ENCODE peak calls at places on chromosomes 5 and 9, in eight cellular contexts. One of them, this sample, is unnamed.

GRCh38 chr9:133948571-133949485 is 43.3 kb downstream of the VAV2 start:
- DNase-seq in left ventricle myocardium inferior: peak
- DNase-seq in ovary: no peak
- DNase-seq in SK-N-SH: no peak
- DNase-seq in IMR-90: peak
- DNase-seq in tibial artery: no peak
- DNase-seq in mammary epithelial cell: no peak
- DNase-seq in fibroblast of villous mesenchyme: no peak
- DNase-seq in this sample: no peak

GRCh38 chr5:102754499-102755424 is at the start of gene PAM:
- DNase-seq in left ventricle myocardium inferior: peak
- DNase-seq in ovary: peak
- DNase-seq in mammary epithelial cell: peak
- DNase-seq in IMR-90: peak
- DNase-seq in fibroblast of villous mesenchyme: peak
- DNase-seq in SK-N-SH: peak
- DNase-seq in tibial artery: peak
- DNase-seq in this sample: peak

GRCh38 chr9:133118568-133118967 is 2.5 kb downstream of the RALGDS start:
- DNase-seq in mammary epithelial cell: no peak
- DNase-seq in ovary: no peak
- DNase-seq in IMR-90: no peak
- DNase-seq in left ventricle myocardium inferior: no peak
- DNase-seq in fibroblast of villous mesenchyme: no peak
- DNase-seq in tibial artery: no peak
- DNase-seq in SK-N-SH: no peak
- DNase-seq in this sample: no peak

GRCh38 chr9:107274096-107274495 is 9.0 kb upstream of the RAD23B start:
- DNase-seq in IMR-90: no peak
- DNase-seq in left ventricle myocardium inferior: no peak
- DNase-seq in ovary: no peak
- DNase-seq in mammary epithelial cell: no peak
- DNase-seq in tibial artery: no peak
- DNase-seq in fibroblast of villous mesenchyme: no peak
- DNase-seq in SK-N-SH: no peak
- DNase-seq in this sample: no peak

GRCh38 chr9:90547896-90548295 is 94.7 kb downstream of the DIRAS2 start:
- DNase-seq in mammary epithelial cell: peak
- DNase-seq in SK-N-SH: no peak
- DNase-seq in IMR-90: no peak
- DNase-seq in fibroblast of villous mesenchyme: no peak
- DNase-seq in left ventricle myocardium inferior: no peak
- DNase-seq in ovary: no peak
- DNase-seq in tibial artery: no peak
- DNase-seq in this sample: peak

GRCh38 chr9:69460002-69460401 is 135.0 kb downstream of the ENTREP1 start:
- DNase-seq in left ventricle myocardium inferior: no peak
- DNase-seq in mammary epithelial cell: no peak
- DNase-seq in tibial artery: no peak
- DNase-seq in SK-N-SH: no peak
- DNase-seq in IMR-90: no peak
- DNase-seq in ovary: no peak
- DNase-seq in fibroblast of villous mesenchyme: no peak
- DNase-seq in this sample: no peak

GRCh38 chr9:76926324-76926731 is 20.4 kb upstream of the PRUNE2 start:
- DNase-seq in left ventricle myocardium inferior: no peak
- DNase-seq in IMR-90: peak
- DNase-seq in mammary epithelial cell: peak
- DNase-seq in tibial artery: peak
- DNase-seq in SK-N-SH: no peak
- DNase-seq in fibroblast of villous mesenchyme: peak
- DNase-seq in ovary: no peak
- DNase-seq in this sample: peak

GRCh38 chr9:135096408-135096885 is 9.0 kb downstream of the OLFM1 start:
- DNase-seq in tibial artery: no peak
- DNase-seq in IMR-90: no peak
- DNase-seq in left ventricle myocardium inferior: no peak
- DNase-seq in fibroblast of villous mesenchyme: no peak
- DNase-seq in ovary: no peak
- DNase-seq in mammary epithelial cell: no peak
- DNase-seq in SK-N-SH: peak
- DNase-seq in this sample: no peak

GRCh38 chr5:135154197-135154596 is 120.2 kb upstream of the PITX1 start:
- DNase-seq in mammary epithelial cell: peak
- DNase-seq in IMR-90: peak
- DNase-seq in left ventricle myocardium inferior: no peak
- DNase-seq in SK-N-SH: no peak
- DNase-seq in tibial artery: no peak
- DNase-seq in ovary: no peak
- DNase-seq in fibroblast of villous mesenchyme: no peak
- DNase-seq in this sample: no peak

DNA sequence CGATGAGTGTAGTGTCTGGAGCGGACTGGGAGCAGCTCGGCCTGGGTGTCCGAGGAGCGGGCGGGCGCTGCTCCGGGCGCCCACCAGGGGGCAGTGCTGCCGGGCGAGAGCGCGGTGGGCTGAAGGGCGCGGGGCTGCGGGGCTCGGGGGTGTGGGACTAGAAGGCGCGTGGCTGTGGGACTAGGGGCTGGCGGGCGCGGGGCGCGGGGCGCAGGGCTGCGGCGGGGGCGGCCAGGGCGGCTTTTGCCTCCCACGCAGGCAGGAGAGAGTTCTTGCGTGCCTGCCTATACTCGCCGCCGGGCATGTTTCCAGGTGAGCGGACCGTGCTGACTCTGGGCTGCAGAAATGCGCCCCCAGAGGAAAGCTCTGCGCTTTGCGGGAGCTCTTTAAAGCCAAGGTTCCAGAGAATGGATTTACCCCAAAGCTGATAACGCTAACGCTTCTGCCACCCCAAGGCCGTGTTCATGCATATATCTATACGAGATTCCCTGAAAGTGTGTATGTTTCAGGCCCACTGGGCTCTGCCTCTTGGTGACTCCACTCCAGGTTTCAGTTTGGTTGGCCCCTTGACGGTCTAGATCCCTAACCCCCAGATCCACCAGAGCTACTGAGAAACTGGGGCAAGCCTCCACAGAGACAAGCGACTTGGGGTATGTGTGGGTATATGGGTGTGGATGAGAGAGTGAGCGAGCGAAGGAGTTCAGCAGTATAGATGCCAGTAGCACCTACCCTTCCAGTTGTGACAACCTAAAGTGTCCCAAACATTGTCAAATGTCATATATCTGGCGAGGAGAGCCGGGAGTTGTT is 56.2 kb downstream of the ACER2 start:
- DNase-seq in left ventricle myocardium inferior: peak
- DNase-seq in fibroblast of villous mesenchyme: peak
- DNase-seq in SK-N-SH: peak
- DNase-seq in tibial artery: peak
- DNase-seq in IMR-90: peak
- DNase-seq in ovary: peak
- DNase-seq in mammary epithelial cell: peak
- DNase-seq in this sample: peak
- H3K4me3 ChIP-seq in left ventricle myocardium inferior: peak
- H3K4me3 ChIP-seq in fibroblast of villous mesenchyme: peak
- H3K4me3 ChIP-seq in SK-N-SH: peak
- H3K4me3 ChIP-seq in tibial artery: peak
- H3K4me3 ChIP-seq in IMR-90: peak
- H3K4me3 ChIP-seq in ovary: peak
- H3K4me3 ChIP-seq in mammary epithelial cell: peak
- H3K4me3 ChIP-seq in this sample: peak

GRCh38 chr5:154331924-154332323 is 113.9 kb upstream of the SAP30L start:
- DNase-seq in left ventricle myocardium inferior: no peak
- DNase-seq in mammary epithelial cell: no peak
- DNase-seq in tibial artery: no peak
- DNase-seq in fibroblast of villous mesenchyme: no peak
- DNase-seq in ovary: no peak
- DNase-seq in IMR-90: no peak
- DNase-seq in SK-N-SH: no peak
- DNase-seq in this sample: no peak

GRCh38 chr5:154331267-154331666 is 114.5 kb upstream of the SAP30L start:
- DNase-seq in mammary epithelial cell: no peak
- DNase-seq in SK-N-SH: no peak
- DNase-seq in tibial artery: no peak
- DNase-seq in fibroblast of villous mesenchyme: no peak
- DNase-seq in ovary: no peak
- DNase-seq in left ventricle myocardium inferior: no peak
- DNase-seq in IMR-90: no peak
- DNase-seq in this sample: no peak

GRCh38 chr5:154330097-154330667 is 115.6 kb upstream of the SAP30L start:
- DNase-seq in left ventricle myocardium inferior: no peak
- DNase-seq in IMR-90: no peak
- DNase-seq in fibroblast of villous mesenchyme: no peak
- DNase-seq in SK-N-SH: no peak
- DNase-seq in ovary: no peak
- DNase-seq in tibial artery: no peak
- DNase-seq in mammary epithelial cell: no peak
- DNase-seq in this sample: no peak

GRCh38 chr5:154334406-154335041 is 111.3 kb upstream of the SAP30L start:
- DNase-seq in ovary: no peak
- DNase-seq in fibroblast of villous mesenchyme: no peak
- DNase-seq in mammary epithelial cell: no peak
- DNase-seq in left ventricle myocardium inferior: no peak
- DNase-seq in tibial artery: no peak
- DNase-seq in SK-N-SH: no peak
- DNase-seq in IMR-90: peak
- DNase-seq in this sample: no peak

GRCh38 chr5:154333016-154333415 is 112.8 kb upstream of the SAP30L start:
- DNase-seq in ovary: no peak
- DNase-seq in SK-N-SH: no peak
- DNase-seq in IMR-90: no peak
- DNase-seq in tibial artery: no peak
- DNase-seq in mammary epithelial cell: no peak
- DNase-seq in fibroblast of villous mesenchyme: no peak
- DNase-seq in left ventricle myocardium inferior: no peak
- DNase-seq in this sample: no peak
- TF ChIP-seq CTCF in ovary: no peak
- TF ChIP-seq CTCF in SK-N-SH: no peak
- TF ChIP-seq CTCF in IMR-90: no peak
- TF ChIP-seq CTCF in tibial artery: no peak
- TF ChIP-seq CTCF in mammary epithelial cell: no peak
- TF ChIP-seq CTCF in fibroblast of villous mesenchyme: no peak
- TF ChIP-seq CTCF in left ventricle myocardium inferior: no peak
- TF ChIP-seq CTCF in this sample: peak

GRCh38 chr9:23826120-23826629 is at the start of gene ELAVL2:
- DNase-seq in mammary epithelial cell: peak
- DNase-seq in left ventricle myocardium inferior: peak
- DNase-seq in tibial artery: peak
- DNase-seq in SK-N-SH: peak
- DNase-seq in IMR-90: peak
- DNase-seq in fibroblast of villous mesenchyme: peak
- DNase-seq in ovary: peak
- DNase-seq in this sample: peak

GRCh38 chr9:23830949-23831730 is 5.1 kb upstream of the ELAVL2 start:
- DNase-seq in mammary epithelial cell: no peak
- DNase-seq in ovary: no peak
- DNase-seq in left ventricle myocardium inferior: no peak
- DNase-seq in tibial artery: no peak
- DNase-seq in fibroblast of villous mesenchyme: no peak
- DNase-seq in IMR-90: no peak
- DNase-seq in SK-N-SH: peak
- DNase-seq in this sample: no peak

GRCh38 chr9:23830459-23830805 is 4.4 kb upstream of the ELAVL2 start:
- DNase-seq in ovary: no peak
- DNase-seq in mammary epithelial cell: no peak
- DNase-seq in SK-N-SH: no peak
- DNase-seq in fibroblast of villous mesenchyme: no peak
- DNase-seq in tibial artery: no peak
- DNase-seq in IMR-90: no peak
- DNase-seq in left ventricle myocardium inferior: no peak
- DNase-seq in this sample: no peak

GRCh38 chr9:23825700-23826099 is 340 bp downstream of the ELAVL2 start:
- DNase-seq in fibroblast of villous mesenchyme: no peak
- DNase-seq in mammary epithelial cell: no peak
- DNase-seq in tibial artery: no peak
- DNase-seq in left ventricle myocardium inferior: no peak
- DNase-seq in ovary: no peak
- DNase-seq in IMR-90: no peak
- DNase-seq in SK-N-SH: peak
- DNase-seq in this sample: no peak

GRCh38 chr9:23829580-23830458 is 3.8 kb upstream of the ELAVL2 start:
- DNase-seq in tibial artery: no peak
- DNase-seq in IMR-90: peak
- DNase-seq in fibroblast of villous mesenchyme: peak
- DNase-seq in mammary epithelial cell: peak
- DNase-seq in SK-N-SH: no peak
- DNase-seq in left ventricle myocardium inferior: no peak
- DNase-seq in ovary: no peak
- DNase-seq in this sample: peak
- H3K4me3 ChIP-seq in tibial artery: no peak
- H3K4me3 ChIP-seq in IMR-90: no peak
- H3K4me3 ChIP-seq in fibroblast of villous mesenchyme: no peak
- H3K4me3 ChIP-seq in mammary epithelial cell: peak
- H3K4me3 ChIP-seq in SK-N-SH: no peak
- H3K4me3 ChIP-seq in left ventricle myocardium inferior: no peak
- H3K4me3 ChIP-seq in ovary: no peak
- H3K4me3 ChIP-seq in this sample: no peak

DNA sequence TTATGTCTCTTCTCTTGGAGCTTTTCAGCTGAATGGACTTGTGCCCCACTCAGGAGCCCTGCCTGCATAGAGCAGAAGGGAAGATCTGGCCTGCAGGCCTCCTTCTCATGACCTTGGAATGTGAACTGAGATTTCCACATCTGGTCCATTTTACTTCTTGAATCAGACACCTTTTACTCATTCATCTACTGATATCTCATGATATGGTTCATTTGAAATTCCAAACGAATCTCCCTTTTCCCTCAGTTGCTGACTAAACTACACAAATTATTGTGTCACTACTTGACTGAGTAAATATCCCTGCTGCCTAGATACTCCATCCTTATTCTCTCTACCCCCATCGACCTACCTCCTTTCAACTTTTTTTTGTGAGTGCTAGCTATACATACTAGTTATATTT is 138.7 kb downstream of the PLCXD3 start:
- DNase-seq in mammary epithelial cell: peak
- DNase-seq in fibroblast of villous mesenchyme: peak
- DNase-seq in ovary: no peak
- DNase-seq in SK-N-SH: no peak
- DNase-seq in IMR-90: peak
- DNase-seq in tibial artery: no peak
- DNase-seq in left ventricle myocardium inferior: no peak
- DNase-seq in this sample: peak
- TF ChIP-seq CTCF in mammary epithelial cell: no peak
- TF ChIP-seq CTCF in fibroblast of villous mesenchyme: no peak
- TF ChIP-seq CTCF in ovary: no peak
- TF ChIP-seq CTCF in SK-N-SH: no peak
- TF ChIP-seq CTCF in IMR-90: no peak
- TF ChIP-seq CTCF in tibial artery: no peak
- TF ChIP-seq CTCF in left ventricle myocardium inferior: no peak
- TF ChIP-seq CTCF in this sample: no peak

This sample was measured in choroid plexus epithelial cell.